ENCODE peak calls at places on chromosomes 4 and X, in ten cellular contexts. One of them, this sample, is unnamed. For H3K9me3, the result is how much of the 10 kb centered on the place peaks cover.

GRCh38 chr4:120198411-120198810 is 131.8 kb upstream of the MAD2L1 start:
- DNase-seq in tibial nerve: no peak
- DNase-seq in A549: no peak
- DNase-seq in esophagus squamous epithelium: no peak
- DNase-seq in transverse colon: no peak
- DNase-seq in GM12878: no peak
- DNase-seq in IMR-90: no peak
- DNase-seq in uterus: no peak
- DNase-seq in ovary: no peak
- DNase-seq in right lobe of liver: no peak
- DNase-seq in this sample: no peak

GRCh38 chr4:4941741-4942140 is 77.5 kb downstream of the CYTL1 start:
- DNase-seq in GM12878: no peak
- DNase-seq in right lobe of liver: no peak
- DNase-seq in transverse colon: no peak
- DNase-seq in uterus: no peak
- DNase-seq in ovary: no peak
- DNase-seq in tibial nerve: no peak
- DNase-seq in IMR-90: no peak
- DNase-seq in esophagus squamous epithelium: no peak
- DNase-seq in A549: no peak
- DNase-seq in this sample: no peak

GRCh38 chr4:3321295-3321889 is 28.6 kb downstream of the RGS12 start:
- DNase-seq in right lobe of liver: peak
- DNase-seq in ovary: peak
- DNase-seq in uterus: peak
- DNase-seq in esophagus squamous epithelium: no peak
- DNase-seq in tibial nerve: no peak
- DNase-seq in A549: no peak
- DNase-seq in IMR-90: no peak
- DNase-seq in transverse colon: no peak
- DNase-seq in GM12878: no peak
- DNase-seq in this sample: peak

GRCh38 chr4:23022032-23022431 is 329.3 kb downstream of the GBA3 start:
- DNase-seq in GM12878: no peak
- DNase-seq in A549: peak
- DNase-seq in ovary: no peak
- DNase-seq in tibial nerve: no peak
- DNase-seq in right lobe of liver: no peak
- DNase-seq in uterus: no peak
- DNase-seq in IMR-90: peak
- DNase-seq in transverse colon: no peak
- DNase-seq in esophagus squamous epithelium: no peak
- DNase-seq in this sample: no peak

GRCh38 chr4:136442447-136442846 is 1089.8 kb downstream of the PCDH18 start:
- DNase-seq in IMR-90: no peak
- DNase-seq in tibial nerve: no peak
- DNase-seq in esophagus squamous epithelium: no peak
- DNase-seq in right lobe of liver: no peak
- DNase-seq in transverse colon: no peak
- DNase-seq in A549: no peak
- DNase-seq in ovary: no peak
- DNase-seq in uterus: no peak
- DNase-seq in GM12878: no peak
- DNase-seq in this sample: no peak

GRCh38 chrX:118968031-118968430 is 6.4 kb upstream of the LONRF3 start:
- DNase-seq in uterus: no peak
- DNase-seq in transverse colon: no peak
- DNase-seq in ovary: no peak
- DNase-seq in right lobe of liver: no peak
- DNase-seq in esophagus squamous epithelium: no peak
- DNase-seq in tibial nerve: no peak
- DNase-seq in IMR-90: no peak
- DNase-seq in GM12878: no peak
- DNase-seq in A549: no peak
- DNase-seq in this sample: no peak

GRCh38 chr4:60743654-60744053 is 456.5 kb upstream of the ADGRL3 start:
- DNase-seq in esophagus squamous epithelium: no peak
- DNase-seq in transverse colon: no peak
- DNase-seq in IMR-90: no peak
- DNase-seq in ovary: no peak
- DNase-seq in A549: no peak
- DNase-seq in uterus: no peak
- DNase-seq in tibial nerve: no peak
- DNase-seq in right lobe of liver: no peak
- DNase-seq in GM12878: no peak
- DNase-seq in this sample: no peak

GRCh38 chrX:70452143-70452733 is 7.6 kb downstream of the DLG3 start:
- DNase-seq in right lobe of liver: no peak
- DNase-seq in uterus: peak
- DNase-seq in IMR-90: peak
- DNase-seq in esophagus squamous epithelium: no peak
- DNase-seq in A549: peak
- DNase-seq in transverse colon: peak
- DNase-seq in ovary: peak
- DNase-seq in GM12878: no peak
- DNase-seq in tibial nerve: peak
- DNase-seq in this sample: no peak

GRCh38 chr4:110514889-110515479 is 39.0 kb downstream of the ENPEP start:
- DNase-seq in right lobe of liver: no peak
- DNase-seq in uterus: no peak
- DNase-seq in tibial nerve: no peak
- DNase-seq in transverse colon: no peak
- DNase-seq in esophagus squamous epithelium: no peak
- DNase-seq in A549: peak
- DNase-seq in ovary: no peak
- DNase-seq in IMR-90: peak
- DNase-seq in GM12878: no peak
- DNase-seq in this sample: no peak

GRCh38 chr4:138111462-138112000 is 130.6 kb downstream of the SLC7A11 start:
- DNase-seq in esophagus squamous epithelium: no peak
- DNase-seq in GM12878: no peak
- DNase-seq in IMR-90: peak
- DNase-seq in tibial nerve: no peak
- DNase-seq in right lobe of liver: no peak
- DNase-seq in ovary: no peak
- DNase-seq in uterus: no peak
- DNase-seq in A549: no peak
- DNase-seq in transverse colon: no peak
- DNase-seq in this sample: no peak

GRCh38 chrX:40093586-40093985 is 4.2 kb downstream of the BCOR start:
- DNase-seq in ovary: no peak
- DNase-seq in esophagus squamous epithelium: no peak
- DNase-seq in IMR-90: no peak
- DNase-seq in transverse colon: no peak
- DNase-seq in uterus: no peak
- DNase-seq in GM12878: no peak
- DNase-seq in right lobe of liver: no peak
- DNase-seq in tibial nerve: no peak
- DNase-seq in A549: no peak
- DNase-seq in this sample: no peak
- H3K4me3 ChIP-seq in ovary: no peak
- H3K4me3 ChIP-seq in esophagus squamous epithelium: peak
- H3K4me3 ChIP-seq in IMR-90: peak
- H3K4me3 ChIP-seq in transverse colon: no peak
- H3K4me3 ChIP-seq in uterus: peak
- H3K4me3 ChIP-seq in GM12878: no peak
- H3K4me3 ChIP-seq in right lobe of liver: no peak
- H3K4me3 ChIP-seq in tibial nerve: no peak
- H3K4me3 ChIP-seq in A549: no peak
- H3K4me3 ChIP-seq in this sample: no peak

DNA sequence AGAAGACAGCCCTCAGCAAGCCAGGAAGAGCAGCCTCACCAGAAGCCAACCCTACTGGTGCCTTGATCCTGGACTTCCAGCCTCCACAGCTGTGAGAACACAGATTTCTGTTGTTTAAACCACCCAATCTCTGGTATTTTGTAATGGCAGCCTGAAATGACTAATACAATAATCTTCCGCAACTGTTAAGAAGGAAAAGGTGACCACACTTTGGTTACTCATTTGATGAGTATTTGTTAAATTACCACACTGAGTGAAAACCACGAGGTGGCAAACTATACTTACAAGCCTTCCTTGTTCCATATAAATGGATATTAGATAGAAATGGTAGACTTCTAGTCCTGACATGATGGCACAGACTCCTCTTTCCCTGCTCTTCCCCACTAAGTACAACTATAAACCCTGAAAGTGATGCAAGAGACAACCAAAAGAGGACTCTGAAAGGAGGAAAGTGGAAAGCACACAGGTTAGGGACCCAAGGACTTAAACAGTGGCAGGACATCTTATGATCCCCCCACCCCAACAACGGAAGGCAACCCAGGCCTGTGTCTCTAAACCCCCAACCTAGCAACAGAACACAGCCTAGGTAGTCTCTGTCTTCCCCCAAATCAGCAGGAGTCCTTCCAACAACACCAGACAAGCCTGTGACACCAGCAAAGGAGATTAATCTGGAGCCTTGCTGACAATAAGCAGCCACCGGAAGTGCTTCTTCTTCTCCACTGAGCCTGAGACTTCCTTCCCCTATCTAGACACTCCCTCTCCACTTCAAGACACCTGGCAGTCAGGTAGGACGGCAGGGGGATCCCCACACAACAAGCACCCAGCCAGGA is 12.3 kb downstream of the ZNF182 start:
- DNase-seq in right lobe of liver: no peak
- DNase-seq in tibial nerve: no peak
- DNase-seq in ovary: no peak
- DNase-seq in IMR-90: peak
- DNase-seq in A549: no peak
- DNase-seq in transverse colon: no peak
- DNase-seq in GM12878: no peak
- DNase-seq in uterus: no peak
- DNase-seq in esophagus squamous epithelium: no peak
- DNase-seq in this sample: no peak
- H3K9me3 ChIP-seq in right lobe of liver: under half
- H3K9me3 ChIP-seq in tibial nerve: under half
- H3K9me3 ChIP-seq in ovary: under half
- H3K9me3 ChIP-seq in IMR-90: under half
- H3K9me3 ChIP-seq in A549: half or more
- H3K9me3 ChIP-seq in transverse colon: under half
- H3K9me3 ChIP-seq in GM12878: under half
- H3K9me3 ChIP-seq in uterus: under half
- H3K9me3 ChIP-seq in esophagus squamous epithelium: under half
- H3K9me3 ChIP-seq in this sample: under half

DNA sequence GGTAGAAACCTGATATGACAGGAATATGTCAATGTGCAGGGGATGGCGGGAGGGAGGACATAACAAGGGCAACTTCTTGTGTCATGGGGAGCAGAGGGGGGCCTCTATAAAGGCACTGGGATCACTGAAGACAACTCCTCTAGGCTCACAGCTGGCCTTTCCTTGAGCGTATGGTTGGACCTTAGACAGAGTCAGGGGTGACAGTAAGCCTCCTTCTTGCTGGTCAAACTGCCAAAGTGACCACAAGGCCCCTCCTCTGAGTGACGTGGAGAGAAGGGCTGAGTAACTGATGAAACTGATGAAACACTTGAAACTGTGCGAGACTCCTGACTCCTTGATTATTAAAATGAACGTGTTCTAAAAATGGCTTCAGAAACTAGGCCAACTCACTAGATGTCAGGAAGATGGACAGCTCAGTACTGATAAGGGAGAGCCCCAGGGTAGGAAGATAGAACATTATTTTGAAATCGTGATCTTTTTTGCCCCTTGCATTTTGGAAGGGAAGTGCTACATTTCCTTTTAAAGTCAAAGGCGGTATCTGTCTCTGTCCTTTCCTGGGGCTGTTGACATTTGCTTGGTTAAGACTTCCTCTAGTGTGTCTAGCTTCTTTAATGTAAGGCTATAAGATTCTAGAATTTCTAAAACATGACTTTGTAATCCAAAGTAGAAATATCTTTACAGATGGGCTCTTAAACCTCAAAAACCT is 1.6 kb downstream of the RAB33A start:
- DNase-seq in A549: no peak
- DNase-seq in GM12878: peak
- DNase-seq in tibial nerve: no peak
- DNase-seq in ovary: no peak
- DNase-seq in uterus: peak
- DNase-seq in right lobe of liver: no peak
- DNase-seq in IMR-90: peak
- DNase-seq in transverse colon: peak
- DNase-seq in esophagus squamous epithelium: no peak
- DNase-seq in this sample: peak
- TF ChIP-seq POLR2A in A549: no peak
- TF ChIP-seq POLR2A in GM12878: peak
- TF ChIP-seq POLR2A in tibial nerve: no peak
- TF ChIP-seq POLR2A in ovary: no peak
- TF ChIP-seq POLR2A in uterus: no peak
- TF ChIP-seq POLR2A in right lobe of liver: no peak
- TF ChIP-seq POLR2A in IMR-90: peak
- TF ChIP-seq POLR2A in transverse colon: no peak
- TF ChIP-seq POLR2A in esophagus squamous epithelium: no peak
- TF ChIP-seq POLR2A in this sample: no peak

GRCh38 chr4:169098969-169099685 is 89.1 kb upstream of the CBR4 start:
- DNase-seq in transverse colon: no peak
- DNase-seq in right lobe of liver: peak
- DNase-seq in tibial nerve: no peak
- DNase-seq in ovary: no peak
- DNase-seq in IMR-90: peak
- DNase-seq in esophagus squamous epithelium: no peak
- DNase-seq in A549: no peak
- DNase-seq in GM12878: no peak
- DNase-seq in uterus: no peak
- DNase-seq in this sample: no peak

GRCh38 chr4:169102011-169102410 is 92.0 kb upstream of the CBR4 start:
- DNase-seq in uterus: no peak
- DNase-seq in IMR-90: no peak
- DNase-seq in esophagus squamous epithelium: no peak
- DNase-seq in right lobe of liver: no peak
- DNase-seq in ovary: no peak
- DNase-seq in GM12878: no peak
- DNase-seq in tibial nerve: no peak
- DNase-seq in transverse colon: no peak
- DNase-seq in A549: no peak
- DNase-seq in this sample: no peak

GRCh38 chr4:169098054-169098896 is 88.2 kb upstream of the CBR4 start:
- DNase-seq in transverse colon: no peak
- DNase-seq in esophagus squamous epithelium: no peak
- DNase-seq in A549: no peak
- DNase-seq in ovary: no peak
- DNase-seq in tibial nerve: no peak
- DNase-seq in IMR-90: peak
- DNase-seq in right lobe of liver: no peak
- DNase-seq in GM12878: peak
- DNase-seq in uterus: no peak
- DNase-seq in this sample: no peak

GRCh38 chr4:169099775-169100180 is 89.7 kb upstream of the CBR4 start:
- DNase-seq in tibial nerve: no peak
- DNase-seq in uterus: peak
- DNase-seq in transverse colon: no peak
- DNase-seq in A549: no peak
- DNase-seq in IMR-90: peak
- DNase-seq in GM12878: peak
- DNase-seq in esophagus squamous epithelium: no peak
- DNase-seq in right lobe of liver: no peak
- DNase-seq in ovary: no peak
- DNase-seq in this sample: no peak

DNA sequence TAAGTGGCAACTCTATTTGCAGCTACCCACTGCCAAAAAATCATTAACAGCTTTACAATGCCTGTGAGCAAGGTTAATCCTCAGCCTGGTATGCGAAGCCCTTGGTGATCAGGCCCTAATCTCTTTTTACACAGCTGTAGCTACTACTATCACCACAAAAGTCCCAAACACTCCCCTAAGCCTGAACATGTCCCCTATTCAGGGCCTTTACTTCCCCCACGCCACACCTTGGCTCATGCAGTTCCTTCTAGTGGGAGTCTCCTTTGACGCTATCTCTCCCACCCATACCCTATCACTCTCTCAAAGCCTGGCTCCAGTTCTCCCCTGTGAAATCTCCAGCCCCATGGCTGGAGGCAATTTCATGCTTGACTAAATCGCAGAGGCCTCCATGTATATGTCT is 90.6 kb upstream of the CBR4 start:
- DNase-seq in uterus: no peak
- DNase-seq in A549: no peak
- DNase-seq in right lobe of liver: no peak
- DNase-seq in ovary: no peak
- DNase-seq in GM12878: no peak
- DNase-seq in IMR-90: no peak
- DNase-seq in tibial nerve: no peak
- DNase-seq in transverse colon: no peak
- DNase-seq in esophagus squamous epithelium: no peak
- DNase-seq in this sample: no peak
- H3K4me3 ChIP-seq in uterus: no peak
- H3K4me3 ChIP-seq in A549: no peak
- H3K4me3 ChIP-seq in right lobe of liver: no peak
- H3K4me3 ChIP-seq in ovary: no peak
- H3K4me3 ChIP-seq in GM12878: no peak
- H3K4me3 ChIP-seq in IMR-90: no peak
- H3K4me3 ChIP-seq in tibial nerve: no peak
- H3K4me3 ChIP-seq in transverse colon: no peak
- H3K4me3 ChIP-seq in esophagus squamous epithelium: no peak
- H3K4me3 ChIP-seq in this sample: no peak